ENCODE peak calls at places on chromosomes 5 and 9, in five cellular contexts. P is H1, O is mesenchymal stem cell, L is neuronal stem cell, W is IMR-90. S is an unnamed sample.

GRCh38 chr9:133113928-133114351 is 7.1 kb downstream of the RALGDS start:
- DNase-seq in P (no peak), O (no peak), L (no peak), W (peak), S (no peak)

GRCh38 chr5:58074222-58074621 is 385.7 kb downstream of the PLK2 start:
- DNase-seq in P (no peak), O (peak), L (no peak), W (no peak), S (no peak)

GRCh38 chr9:114301798-114302565 is 20.9 kb upstream of the ORM1 start:
- DNase-seq in P (no peak), O (no peak), L (no peak), W (no peak), S (no peak)

GRCh38 chr9:121945849-121946248 is 147.3 kb downstream of the TTLL11 start:
- DNase-seq in P (no peak), O (no peak), L (no peak), W (peak), S (no peak)

GRCh38 chr5:170622933-170623332 is 119.1 kb downstream of the KCNIP1 start:
- DNase-seq in P (no peak), O (no peak), L (no peak), W (no peak), S (no peak)

GRCh38 chr5:142422426-142422825 is 97.6 kb upstream of the SPRY4 start:
- DNase-seq in P (no peak), O (peak), L (no peak), W (peak), S (no peak)

GRCh38 chr5:54959673-54960418 is 25.5 kb downstream of the ESM1 start:
- DNase-seq in P (peak), O (no peak), L (no peak), W (no peak), S (peak)

GRCh38 chr9:31393240-31393639 is 991.2 kb upstream of the ACO1 start:
- DNase-seq in P (no peak), O (no peak), L (no peak), W (no peak), S (no peak)

GRCh38 chr5:17803976-17804375 is 169.7 kb downstream of the TAF11L14 start:
- DNase-seq in P (no peak), O (no peak), L (no peak), W (no peak), S (no peak)

GRCh38 chr5:52988335-52989024 is 672 bp upstream of the ITGA2 start:
- DNase-seq in P (no peak), O (no peak), L (no peak), W (no peak), S (no peak)
- H4K8ac ChIP-seq in P (no peak), O (peak), L (no peak), W (peak), S (no peak)

DNA sequence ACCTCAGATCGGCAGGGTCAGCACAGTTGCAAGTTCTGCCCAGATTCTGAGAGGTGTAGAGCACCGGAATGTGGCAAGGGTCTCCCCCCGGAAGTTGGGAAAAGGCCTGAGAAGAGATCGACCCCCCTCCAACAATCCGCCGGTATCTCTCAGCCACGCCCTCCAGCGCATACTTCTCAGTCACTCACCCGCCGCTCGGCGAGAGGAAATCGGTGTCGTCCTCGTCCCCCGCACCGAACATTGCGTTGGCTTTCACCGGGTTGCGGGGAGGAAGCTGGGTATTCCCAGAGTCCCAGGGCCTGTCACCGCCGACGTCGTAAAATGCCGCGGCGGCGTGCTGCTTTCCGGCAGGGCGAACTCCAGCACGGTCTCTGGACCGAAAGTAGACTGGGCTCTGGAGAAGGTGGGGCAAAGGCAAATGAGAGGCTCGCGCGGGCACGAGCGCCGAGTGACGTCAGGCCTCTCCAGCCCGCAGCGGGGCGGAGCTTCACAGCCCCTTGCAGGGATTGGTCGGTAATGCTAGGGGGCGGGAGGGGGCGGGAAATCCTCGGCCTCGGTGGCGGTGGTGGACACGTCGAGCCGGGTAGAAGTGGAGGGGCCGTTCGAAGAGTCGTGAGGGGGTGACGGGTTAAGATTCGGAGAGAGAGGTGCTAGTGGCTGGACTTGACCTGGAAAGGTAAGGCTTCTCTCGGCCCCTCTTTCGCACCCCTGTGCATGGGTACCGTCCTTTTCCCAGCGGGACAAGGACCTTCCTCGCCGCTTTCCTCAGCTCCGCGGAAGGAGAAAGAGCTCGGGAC is at the start of the genes FKBP15 and SLC31A1:
- DNase-seq in P (peak), O (peak), L (peak), W (peak), S (peak)
- H4K8ac ChIP-seq in P (peak), O (peak), L (no peak), W (peak), S (no peak)

GRCh38 chr5:151700816-151701215 is 14.1 kb upstream of the SPARC start:
- DNase-seq in P (no peak), O (no peak), L (no peak), W (no peak), S (no peak)
- H4K8ac ChIP-seq in P (no peak), O (no peak), L (no peak), W (peak), S (no peak)

GRCh38 chr9:131013015-131013755 is 4.2 kb downstream of the LAMC3 start:
- DNase-seq in P (no peak), O (no peak), L (no peak), W (no peak), S (no peak)

GRCh38 chr9:131012023-131012334 is 3.0 kb downstream of the LAMC3 start:
- DNase-seq in P (no peak), O (peak), L (no peak), W (no peak), S (peak)

GRCh38 chr9:131011274-131012022 is 2.5 kb downstream of the LAMC3 start:
- DNase-seq in P (no peak), O (no peak), L (no peak), W (no peak), S (peak)

GRCh38 chr9:131013771-131014676 is 5.0 kb downstream of the LAMC3 start:
- DNase-seq in P (no peak), O (no peak), L (no peak), W (no peak), S (no peak)

GRCh38 chr9:131012396-131012917 is 3.5 kb downstream of the LAMC3 start:
- DNase-seq in P (no peak), O (peak), L (no peak), W (no peak), S (peak)
- H4K8ac ChIP-seq in P (peak), O (no peak), L (no peak), W (no peak), S (no peak)

GRCh38 chr5:134004626-134005414 is at the start of gene VDAC1:
- DNase-seq in P (no peak), O (peak), L (peak), W (peak), S (peak)
- H4K8ac ChIP-seq in P (peak), O (peak), L (no peak), W (peak), S (peak)

S was measured in mesendoderm.